ENCODE peak calls at places on chromosomes 3 and 15, in ten cellular contexts. E is keratinocyte, T is body of pancreas, Z is epithelial cell of esophagus, W is uterus, V is activated B cell treated with CpG ODN at 0.5 μM for 24 hours, X is GM12865, M is A549, A is spleen, B is left ventricle myocardium inferior. P is an unnamed sample.

GRCh38 chr3:24628523-24629258 is 134.0 kb upstream of the THRB start:
- DNase-seq in T (no peak), A (no peak), W (no peak), X (no peak), E (no peak), B (no peak), M (no peak), V (no peak), Z (peak; percentile 30), P (no peak)

GRCh38 chr15:38996111-38996541 is 431.5 kb upstream of the RASGRP1 start:
- DNase-seq in T (no peak), M (no peak), A (no peak), B (no peak), V (no peak), X (no peak), Z (peak; percentile 66), W (no peak), E (peak; percentile 4), P (no peak)

GRCh38 chr3:135125171-135125801 is 330.2 kb downstream of the EPHB1 start:
- DNase-seq in M (no peak), A (no peak), V (no peak), E (no peak), X (peak; percentile 27), B (no peak), W (no peak), T (no peak), Z (peak; percentile 32), P (peak; percentile 38)

GRCh38 chr3:183400352-183400751 is 28.1 kb downstream of the MCF2L2 start:
- DNase-seq in A (no peak), Z (no peak), E (no peak), V (no peak), W (no peak), M (no peak), T (no peak), X (no peak), B (no peak), P (no peak)

GRCh38 chr3:56771376-56771775 is 30.4 kb downstream of the ARHGEF3 start:
- DNase-seq in B (no peak), A (no peak), T (no peak), E (no peak), M (no peak), V (no peak), Z (no peak), W (no peak), X (no peak), P (no peak)

GRCh38 chr3:11759996-11760395 is 86.7 kb downstream of the TAMM41 start:
- DNase-seq in X (no peak), A (no peak), B (no peak), E (no peak), M (no peak), T (no peak), W (no peak), V (no peak), Z (peak; percentile 45), P (no peak)

GRCh38 chr3:112759681-112760080 is 87.0 kb downstream of the CD200R1L start:
- DNase-seq in B (no peak), W (no peak), V (no peak), A (no peak), M (no peak), X (no peak), E (no peak), Z (no peak), T (no peak), P (no peak)

GRCh38 chr3:157073810-157074209 is 86.1 kb downstream of the CCNL1 start:
- DNase-seq in E (no peak), X (no peak), B (no peak), Z (no peak), W (no peak), V (no peak), M (no peak), A (no peak), T (no peak), P (no peak)

GRCh38 chr3:191985691-191986090 is 524.7 kb downstream of the PYDC2 start:
- DNase-seq in E (no peak), X (no peak), V (no peak), T (no peak), A (no peak), Z (peak; percentile 30), M (no peak), W (no peak), B (no peak), P (no peak)

GRCh38 chr15:29143909-29144308 is 125.7 kb downstream of the NSMCE3 start:
- DNase-seq in T (no peak), X (peak; percentile 30), B (no peak), A (no peak), M (no peak), V (no peak), Z (no peak), W (no peak), E (no peak), P (no peak)

GRCh38 chr3:188389711-188390346 is 235.9 kb downstream of the LPP start:
- DNase-seq in A (peak; percentile 81), E (no peak), X (peak; percentile 46), B (peak; percentile 22), T (no peak), M (no peak), V (peak; percentile 29), Z (peak; percentile 84), W (no peak), P (no peak)

GRCh38 chr3:13016083-13016725 is 57.0 kb downstream of the IQSEC1 start:
- DNase-seq in B (peak; percentile 66), Z (no peak), T (no peak), W (no peak), A (peak; percentile 93), X (peak; percentile 91), V (peak; percentile 65), M (no peak), E (no peak), P (no peak)

GRCh38 chr15:78933187-78934062 is 11.4 kb downstream of the CTSH start:
- DNase-seq in W (no peak), E (no peak), T (no peak), A (peak; percentile 62), B (no peak), M (no peak), V (no peak), Z (no peak), X (no peak), P (no peak)

GRCh38 chr3:107861904-107862303 is 228.9 kb downstream of the CD47 start:
- DNase-seq in W (no peak), B (no peak), E (no peak), M (no peak), T (no peak), Z (no peak), A (no peak), X (peak; percentile 53), V (peak; percentile 18), P (no peak)

GRCh38 chr3:156726456-156726855 is 52.1 kb downstream of the TIPARP start:
- DNase-seq in V (no peak), W (no peak), M (no peak), Z (no peak), T (no peak), A (no peak), E (no peak), B (no peak), X (no peak), P (no peak)

GRCh38 chr3:171967137-171967783 is 72.1 kb upstream of the FNDC3B start:
- DNase-seq in M (peak; percentile 74), T (no peak), X (no peak), W (no peak), B (no peak), Z (peak; percentile 64), A (no peak), V (no peak), E (no peak), P (no peak)

GRCh38 chr15:89690276-89691218 is at the start of the genes PEX11A and WDR93:
- DNase-seq in M (peak; percentile 92), X (peak; percentile 86), A (peak; percentile 93), B (peak; percentile 79), W (peak; percentile 72), Z (peak; percentile 80), T (peak; percentile 89), E (peak; percentile 53), V (peak; percentile 73), P (peak; percentile 75)

GRCh38 chr15:43749690-43750345 is 3.6 kb downstream of the PDIA3 start:
- DNase-seq in T (no peak), B (no peak), A (peak; percentile 82), V (no peak), E (no peak), M (no peak), X (peak; percentile 88), W (no peak), Z (no peak), P (no peak)

GRCh38 chr15:74482661-74483060 is 21.7 kb upstream of the UBL7 start:
- DNase-seq in T (no peak), X (no peak), A (no peak), B (no peak), E (no peak), V (no peak), W (no peak), Z (no peak), M (no peak), P (no peak)
- TF ChIP-seq CTCF in T (no peak), X (no peak), A (no peak), B (no peak), E (peak; percentile 9), V (no peak), W (no peak), Z (peak; percentile 11), M (no peak), P (no peak)

GRCh38 chr3:46706771-46707582 is 5.8 kb downstream of the TMIE start:
- DNase-seq in M (no peak), X (no peak), T (no peak), Z (peak; percentile 41), A (no peak), W (peak; percentile 7), E (no peak), V (peak; percentile 12), B (peak; percentile 11), P (no peak)
- TF ChIP-seq CTCF in M (no peak), X (no peak), T (no peak), Z (no peak), A (no peak), W (no peak), E (no peak), V (no peak), B (no peak), P (no peak)

DNA sequence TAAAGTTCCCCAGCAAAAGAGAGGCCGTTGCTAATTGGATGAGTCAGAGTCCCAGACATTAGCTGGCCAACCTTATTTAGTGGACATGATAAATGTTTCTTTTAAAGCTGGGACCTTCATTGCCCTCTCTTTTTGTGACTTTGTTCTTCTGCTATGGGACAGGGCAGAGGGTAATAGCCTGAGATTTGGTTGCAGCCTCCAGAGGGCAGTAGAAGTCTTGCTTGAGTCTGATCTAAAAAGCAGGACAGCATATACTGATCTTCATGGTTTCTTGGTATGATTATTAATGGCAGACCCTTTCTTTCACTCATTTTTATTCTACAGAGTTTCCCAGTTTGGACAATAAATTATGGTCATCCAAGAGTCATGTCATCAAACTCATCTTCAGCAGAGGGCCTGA is 25.1 kb upstream of the ZKSCAN7 start:
- DNase-seq in W (no peak), B (no peak), M (no peak), V (no peak), X (peak; percentile 38), A (no peak), Z (peak; percentile 18), E (no peak), T (no peak), P (no peak)
- TF ChIP-seq CTCF in W (no peak), B (peak; percentile 19), M (no peak), V (no peak), X (peak; percentile 41), A (no peak), Z (peak; percentile 9), E (peak; percentile 45), T (no peak), P (peak; percentile 17)

DNA sequence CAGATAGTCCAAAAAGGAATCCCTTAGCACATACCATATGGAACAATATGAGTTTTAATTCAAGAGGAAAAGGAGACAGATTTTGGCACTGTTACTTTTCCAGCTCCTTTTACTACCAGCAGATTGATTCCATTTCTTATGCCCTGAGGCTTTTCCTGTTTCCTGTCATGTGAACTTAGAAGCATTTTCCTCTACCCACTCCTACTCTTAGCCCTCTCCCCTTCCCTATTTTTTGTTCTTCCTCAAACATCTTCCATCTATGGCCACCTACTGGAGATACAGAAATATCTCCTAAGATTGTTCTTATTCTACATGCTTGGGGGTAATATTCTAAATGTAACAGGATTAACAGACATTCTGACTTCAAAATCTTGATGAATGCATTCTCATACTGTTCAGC is 207.8 kb downstream of the CHST2 start:
- DNase-seq in X (no peak), T (no peak), B (no peak), V (no peak), E (no peak), M (no peak), W (no peak), Z (peak; percentile 4), A (no peak), P (no peak)
- TF ChIP-seq CTCF in X (no peak), T (no peak), B (peak; percentile 17), V (no peak), E (peak; percentile 19), M (no peak), W (no peak), Z (no peak), A (no peak), P (no peak)

P was measured in progenitor cell of endocrine pancreas.